ENCODE peak calls at places on chromosomes 1 and 21, in five cellular contexts. N is IMR-90; V is CD8-positive, alpha-beta T cell; W is breast epithelium; H is neural progenitor cell. E is an unnamed sample. For H3K9me3, the result is how much of the 10 kb centered on the place peaks cover.

GRCh38 chr1:154730251-154730650 is 122.3 kb upstream of the ADAR start:
- DNase-seq in H (no peak), W (no peak), V (no peak), N (peak), E (no peak)

GRCh38 chr1:181655756-181656155 is 172.4 kb downstream of the CACNA1E start:
- DNase-seq in V (no peak), W (no peak), N (peak), H (no peak), E (no peak)

GRCh38 chr1:64087768-64088167 is 115.7 kb upstream of the UBE2U start:
- DNase-seq in W (no peak), H (no peak), N (peak), V (no peak), E (no peak)

GRCh38 chr1:27071049-27071416 is 58.4 kb upstream of the TENT5B start:
- DNase-seq in H (peak), V (no peak), W (no peak), N (peak), E (no peak)

GRCh38 chr1:212368073-212368484 is 46.6 kb downstream of the PACC1 start:
- DNase-seq in W (no peak), H (peak), V (peak), N (peak), E (peak)

GRCh38 chr1:180231506-180232420 is 1.7 kb downstream of the LHX4 start:
- DNase-seq in W (no peak), N (peak), H (peak), V (no peak), E (no peak)

GRCh38 chr1:153778051-153778823 is 3.0 kb downstream of the SLC27A3 start:
- DNase-seq in H (no peak), W (no peak), V (no peak), N (no peak), E (no peak)

GRCh38 chr1:53411541-53412152 is 47.6 kb upstream of the DMRTB1 start:
- DNase-seq in W (no peak), N (peak), V (no peak), H (no peak), E (no peak)

GRCh38 chr1:1985375-1986050 is 18.1 kb downstream of the CFAP74 start:
- DNase-seq in H (no peak), N (no peak), W (no peak), V (no peak), E (no peak)

GRCh38 chr21:27505516-27505915 is 538.6 kb upstream of the ADAMTS5 start:
- DNase-seq in W (no peak), N (peak), H (no peak), V (no peak), E (no peak)

GRCh38 chr1:4585216-4585615 is 69.2 kb upstream of the AJAP1 start:
- DNase-seq in N (no peak), W (no peak), H (peak), V (peak), E (no peak)

GRCh38 chr1:25360596-25361581 is 22.8 kb downstream of the TMEM50A start:
- DNase-seq in V (no peak), H (no peak), N (peak), W (no peak), E (no peak)

GRCh38 chr1:16718908-16719533 is 21.3 kb upstream of the RNU1-4 start:
- DNase-seq in H (peak), W (peak), V (no peak), N (no peak), E (no peak)

GRCh38 chr1:41664861-41665640 is 180.6 kb upstream of the EDN2 start:
- DNase-seq in V (no peak), H (no peak), W (no peak), N (peak), E (no peak)

GRCh38 chr1:97634758-97635157 is 286.1 kb downstream of the DPYD start:
- DNase-seq in W (no peak), V (no peak), H (no peak), N (no peak), E (no peak)

GRCh38 chr1:225707824-225708223 is 54.9 kb upstream of the ENAH start:
- DNase-seq in H (no peak), W (no peak), N (no peak), V (no peak), E (no peak)

GRCh38 chr1:94753171-94753972 is 66.8 kb upstream of the SLC44A3 start:
- DNase-seq in W (no peak), V (no peak), N (peak), H (no peak), E (no peak)

GRCh38 chr1:115807723-115808122 is 33.2 kb downstream of the NHLH2 start:
- DNase-seq in W (no peak), N (peak), H (peak), V (no peak), E (no peak)

GRCh38 chr1:231240883-231241735 is at the start of gene GNPAT:
- DNase-seq in H (peak), V (peak), N (peak), W (peak), E (peak)

GRCh38 chr21:31857096-31857495 is 15.7 kb upstream of the HUNK start:
- DNase-seq in V (no peak), W (no peak), N (no peak), H (no peak), E (no peak)

GRCh38 chr1:54297596-54298283 is 97.8 kb downstream of the MRPL37 start:
- DNase-seq in H (peak), V (no peak), N (no peak), W (no peak), E (no peak)

GRCh38 chr1:6208723-6209660 is 3.1 kb downstream of the RNF207 start:
- DNase-seq in H (peak), N (peak), W (no peak), V (no peak), E (no peak)

GRCh38 chr1:116772648-116773045 is 18.4 kb downstream of the CD2 start:
- DNase-seq in H (no peak), N (no peak), W (no peak), V (no peak), E (no peak)

GRCh38 chr1:34113362-34113761 is 51.7 kb downstream of the CSMD2 start:
- DNase-seq in N (no peak), W (no peak), V (no peak), H (peak), E (no peak)

GRCh38 chr1:113534130-113534817 is 144.0 kb downstream of the MAGI3 start:
- DNase-seq in H (peak), N (peak), V (no peak), W (no peak), E (no peak)

GRCh38 chr21:36061445-36061844 is 1.1 kb upstream of the SETD4 start:
- DNase-seq in W (no peak), V (no peak), H (no peak), N (no peak), E (no peak)

GRCh38 chr1:204435246-204435885 is 23.7 kb upstream of the PPP1R15B start:
- DNase-seq in N (peak), V (no peak), W (no peak), H (no peak), E (no peak)

GRCh38 chr1:10649484-10650201 is 146.8 kb downstream of the CASZ1 start:
- DNase-seq in N (no peak), V (no peak), H (peak), W (no peak), E (no peak)
- H3K27ac ChIP-seq in N (no peak), V (no peak), H (no peak), W (no peak), E (no peak)

GRCh38 chr1:62746809-62747138 is 37.2 kb upstream of the ATG4C start:
- DNase-seq in W (no peak), V (no peak), H (no peak), N (no peak), E (no peak)
- TF ChIP-seq CTCF in W (no peak), V (no peak), H (no peak), N (no peak), E (peak)

GRCh38 chr1:227661495-227661894 is 73.6 kb downstream of the JMJD4 start:
- DNase-seq in W (no peak), V (no peak), H (no peak), N (no peak), E (no peak)

GRCh38 chr1:227662933-227663332 is 72.2 kb downstream of the JMJD4 start:
- DNase-seq in N (no peak), V (no peak), H (no peak), W (no peak), E (no peak)

GRCh38 chr1:227666286-227666685 is 68.8 kb downstream of the JMJD4 start:
- DNase-seq in N (no peak), V (no peak), H (no peak), W (no peak), E (no peak)
- H3K9me3 ChIP-seq in N (half or more), V (half or more), H (under half), W (half or more), E (half or more)

DNA sequence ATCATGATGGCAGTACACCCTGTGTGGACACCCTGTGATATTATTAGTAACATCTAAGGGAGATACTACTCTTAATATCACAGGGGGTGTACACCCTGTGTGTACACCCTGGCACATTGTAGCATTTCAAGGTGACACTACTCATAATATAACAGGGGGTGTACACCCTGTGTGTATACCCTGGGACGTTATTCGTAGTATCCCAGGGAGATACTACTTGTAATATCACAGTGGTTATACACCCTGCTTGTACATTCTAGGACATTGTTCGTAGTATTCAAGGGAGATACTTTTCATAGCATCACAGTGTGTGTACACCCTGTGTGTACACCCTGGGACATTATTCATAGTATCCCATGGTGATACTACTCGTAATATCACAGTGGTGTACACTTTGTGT is 67.4 kb upstream of the CNIH3 start:
- DNase-seq in H (no peak), W (no peak), N (no peak), V (no peak), E (no peak)
- H3K27ac ChIP-seq in H (no peak), W (no peak), N (no peak), V (no peak), E (no peak)

GRCh38 chr1:39508266-39508665 is 16.8 kb downstream of the BMP8A start:
- DNase-seq in N (no peak), V (no peak), H (no peak), W (no peak), E (no peak)

GRCh38 chr1:39507230-39507928 is 15.9 kb downstream of the BMP8A start:
- DNase-seq in V (no peak), W (no peak), H (peak), N (no peak), E (no peak)

GRCh38 chr1:39505289-39505688 is 13.9 kb downstream of the BMP8A start:
- DNase-seq in W (no peak), N (no peak), V (no peak), H (no peak), E (no peak)

GRCh38 chr1:39509360-39510009 is 18.0 kb downstream of the BMP8A start:
- DNase-seq in H (no peak), V (no peak), W (no peak), N (peak), E (no peak)

GRCh38 chr1:39508857-39509305 is 17.4 kb downstream of the BMP8A start:
- DNase-seq in N (no peak), W (no peak), H (no peak), V (no peak), E (no peak)
- TF ChIP-seq CTCF in N (no peak), W (no peak), H (no peak), V (no peak), E (no peak)

E was measured in CD4-positive, alpha-beta T cell.